ENCODE peak calls at places on chromosomes 6 and 20, in four cellular contexts. U is stomach, O is breast epithelium, P is vagina. I is an unnamed sample.

GRCh38 chr20:2174067-2174466 is 72.4 kb downstream of the STK35 start:
- DNase-seq in O (no peak), U (no peak), P (no peak), I (no peak)

GRCh38 chr20:44491635-44492395 is 16.1 kb downstream of the TTPAL start:
- DNase-seq in P (no peak), O (no peak), U (no peak), I (no peak)

GRCh38 chr6:6661684-6662083 is 73.2 kb downstream of the LY86 start:
- DNase-seq in O (peak; percentile 35), P (peak; percentile 64), U (peak; percentile 48), I (no peak)

GRCh38 chr6:166588691-166589333 is 2.3 kb upstream of the RAMACL start:
- DNase-seq in P (no peak), O (no peak), U (no peak), I (peak; percentile 81)

GRCh38 chr6:91097316-91097878 is 510.5 kb upstream of the MAP3K7 start:
- DNase-seq in U (no peak), P (no peak), O (no peak), I (no peak)

GRCh38 chr6:164246082-164246481 is 831.6 kb downstream of the QKI start:
- DNase-seq in U (no peak), O (no peak), P (no peak), I (no peak)

GRCh38 chr6:106247293-106247692 is 78.3 kb downstream of the ATG5 start:
- DNase-seq in U (no peak), O (no peak), P (no peak), I (no peak)

GRCh38 chr6:68238097-68238597 is 396.9 kb upstream of the ADGRB3 start:
- DNase-seq in U (no peak), P (no peak), O (no peak), I (no peak)

GRCh38 chr6:34455831-34456230 is 10.0 kb upstream of the PACSIN1 start:
- DNase-seq in U (no peak), O (no peak), P (no peak), I (peak; percentile 32)

GRCh38 chr6:35518566-35519312 is 6.0 kb upstream of the TULP1 start:
- DNase-seq in O (no peak), U (no peak), P (no peak), I (no peak)

GRCh38 chr6:36508532-36508931 is 38.7 kb downstream of the STK38 start:
- DNase-seq in U (no peak), O (no peak), P (no peak), I (no peak)

GRCh38 chr6:56708810-56709597 is 66.3 kb upstream of the DST start:
- DNase-seq in U (no peak), P (no peak), O (no peak), I (no peak)

GRCh38 chr6:92667843-92668242 is 751.5 kb downstream of the EPHA7 start:
- DNase-seq in P (no peak), O (no peak), U (no peak), I (no peak)

GRCh38 chr20:44038681-44039123 is 124.0 kb downstream of the TOX2 start:
- DNase-seq in P (peak; percentile 46), U (peak; percentile 21), O (peak; percentile 2), I (peak; percentile 61)

GRCh38 chr20:53162251-53162835 is 190.2 kb downstream of the TSHZ2 start:
- DNase-seq in P (no peak), O (peak; percentile 64), U (no peak), I (no peak)

GRCh38 chr6:101114703-101115102 is 233.6 kb upstream of the ASCC3 start:
- DNase-seq in O (no peak), U (no peak), P (no peak), I (no peak)

GRCh38 chr6:111030008-111031006 is 48.5 kb downstream of the RPF2 start:
- DNase-seq in O (no peak), P (no peak), U (no peak), I (no peak)

GRCh38 chr6:47669684-47670515 is 28.5 kb upstream of the ADGRF4 start:
- DNase-seq in P (no peak), O (peak; percentile 25), U (no peak), I (no peak)

GRCh38 chr20:11432407-11432806 is 485.3 kb upstream of the BTBD3 start:
- DNase-seq in O (no peak), P (no peak), U (no peak), I (no peak)

GRCh38 chr6:29976588-29977424 is 34.5 kb downstream of the HLA-A start:
- DNase-seq in P (peak; percentile 95), U (peak; percentile 84), O (peak; percentile 74), I (peak; percentile 89)

GRCh38 chr20:48599106-48599747 is 228.6 kb downstream of the PREX1 start:
- DNase-seq in U (no peak), P (no peak), O (no peak), I (no peak)

GRCh38 chr6:112233864-112234263 is 20.5 kb downstream of the LAMA4 start:
- DNase-seq in O (no peak), U (no peak), P (no peak), I (no peak)

GRCh38 chr6:154848580-154848979 is 115.4 kb downstream of the SCAF8 start:
- DNase-seq in O (no peak), P (no peak), U (no peak), I (no peak)

GRCh38 chr6:106536863-106537262 is 92.4 kb downstream of the RTN4IP1 start:
- DNase-seq in U (no peak), O (no peak), P (no peak), I (no peak)

GRCh38 chr6:35260642-35261570 is 1.4 kb downstream of the ZNF76 start:
- DNase-seq in O (no peak), P (no peak), U (no peak), I (no peak)

GRCh38 chr6:24858154-24858801 is 59.6 kb upstream of the ARMH2 start:
- DNase-seq in U (no peak), P (no peak), O (no peak), I (no peak)

GRCh38 chr6:118712955-118713354 is 61.6 kb upstream of the CEP85L start:
- DNase-seq in P (no peak), U (no peak), O (no peak), I (no peak)

GRCh38 chr20:57582432-57583288 is 21.8 kb downstream of the PCK1 start:
- DNase-seq in U (peak; percentile 44), O (no peak), P (no peak), I (peak; percentile 45)
- TF ChIP-seq POLR2AphosphoS5 in U (peak; percentile 73), O (no peak), P (peak; percentile 59), I (no peak)

GRCh38 chr20:49955167-49955566 is 19.0 kb downstream of the RNF114 start:
- DNase-seq in O (no peak), P (no peak), U (no peak), I (peak; percentile 40)

GRCh38 chr20:49961413-49961812 is 21.4 kb upstream of the SNAI1 start:
- DNase-seq in O (no peak), P (no peak), U (no peak), I (no peak)

GRCh38 chr20:49956689-49957443 is 20.7 kb downstream of the RNF114 start:
- DNase-seq in O (no peak), P (no peak), U (no peak), I (peak; percentile 72)

GRCh38 chr20:49957487-49957938 is 21.3 kb downstream of the RNF114 start:
- DNase-seq in U (no peak), O (no peak), P (no peak), I (peak; percentile 54)
- H3K4me3 ChIP-seq in U (no peak overlapping the region), O (no peak overlapping the region), P (no peak overlapping the region), I (no peak overlapping the region)

DNA sequence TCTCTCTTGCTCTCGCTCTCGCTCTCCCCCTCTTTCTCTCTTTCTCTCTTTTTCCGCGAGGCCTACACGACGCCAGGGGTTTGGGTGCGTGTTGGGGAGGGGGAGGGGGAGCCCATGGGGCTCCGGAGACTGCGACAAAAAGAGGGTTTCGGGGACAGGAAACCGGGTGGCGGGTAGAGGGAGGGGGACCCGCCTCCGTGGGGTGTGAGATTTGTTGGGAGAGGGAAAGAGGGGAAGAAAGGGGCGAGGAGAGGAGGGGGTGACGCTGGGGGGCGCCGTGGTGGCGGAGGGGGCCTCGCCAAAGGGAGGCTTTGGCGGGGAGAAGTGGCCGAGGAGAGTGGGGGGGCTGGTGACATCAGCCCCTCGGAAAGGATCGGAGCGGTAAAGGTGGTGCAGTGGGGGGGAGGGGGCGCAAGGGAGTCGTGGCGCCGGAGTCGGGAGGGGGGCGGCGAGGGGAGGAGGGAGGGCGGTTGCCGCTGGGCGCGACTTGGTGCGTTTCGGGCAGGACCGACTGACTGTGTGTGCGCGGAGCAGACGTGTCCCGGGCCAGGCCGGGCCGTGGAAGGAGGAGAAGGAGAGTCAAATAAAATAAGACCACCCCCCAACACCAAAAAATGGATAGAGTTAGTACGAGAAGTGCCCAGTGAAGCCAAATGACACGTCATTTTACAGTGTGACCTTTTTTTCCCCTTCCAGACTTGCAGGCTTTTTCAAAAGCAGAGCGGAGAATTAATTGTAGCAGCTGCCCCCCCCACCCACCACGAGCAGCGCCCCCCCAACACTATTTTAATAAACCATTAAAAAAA is 39.8 kb downstream of the GNAS start:
- DNase-seq in U (peak; percentile 67), P (no peak), O (peak; percentile 67), I (peak; percentile 93)
- TF ChIP-seq POLR2A in U (no peak), P (no peak), O (no peak), I (no peak)

GRCh38 chr20:35735828-35736470 is 6.1 kb downstream of the RBM39 start:
- DNase-seq in O (no peak), P (no peak), U (no peak), I (no peak)

GRCh38 chr20:35734777-35735649 is 7.0 kb downstream of the RBM39 start:
- DNase-seq in O (no peak), P (no peak), U (no peak), I (no peak)

GRCh38 chr20:35739294-35740163 is 2.5 kb downstream of the RBM39 start:
- DNase-seq in P (no peak), O (no peak), U (no peak), I (no peak)

GRCh38 chr20:35738410-35739179 is 3.5 kb downstream of the RBM39 start:
- DNase-seq in U (no peak), P (no peak), O (no peak), I (no peak)

GRCh38 chr20:35737865-35738333 is 4.2 kb downstream of the RBM39 start:
- DNase-seq in U (no peak), P (no peak), O (no peak), I (no peak)
- TF ChIP-seq POLR2AphosphoS5 in U (no peak), P (no peak), O (peak; percentile 6), I (no peak)

I was measured in spleen.